ENCODE peak calls at places on chromosome 14, in seven cellular contexts. J is IMR-90, A is endothelial cell, N is lung, B is psoas muscle, Z is BE2C, P is kidney epithelial cell. G is an unnamed sample.

GRCh38 chr14:52463375-52463774 is 88.9 kb downstream of the TXNDC16 start:
- DNase-seq in N (no peak), P (no peak), A (no peak), J (no peak), B (no peak), Z (no peak), G (no peak)

GRCh38 chr14:90495357-90496276 is 98.8 kb downstream of the CALM1 start:
- DNase-seq in P (no peak), N (no peak), B (peak; percentile 30), J (peak; percentile 75), A (peak; percentile 70), Z (no peak), G (peak; percentile 82)

GRCh38 chr14:69673099-69673498 is 61.7 kb downstream of the SUSD6 start:
- DNase-seq in N (no peak), B (no peak), J (no peak), Z (no peak), P (no peak), A (no peak), G (no peak)

GRCh38 chr14:49900973-49901372 is 8.1 kb downstream of the ARF6 start:
- DNase-seq in N (no peak), J (no peak), B (no peak), P (no peak), A (no peak), Z (no peak), G (no peak)

GRCh38 chr14:28704153-28704552 is 62.4 kb upstream of the FOXG1 start:
- DNase-seq in B (no peak), N (no peak), A (no peak), P (no peak), J (no peak), Z (no peak), G (no peak)

GRCh38 chr14:69873877-69874780 is 5.1 kb upstream of the SMOC1 start:
- DNase-seq in N (no peak), P (no peak), B (no peak), Z (no peak), J (peak; percentile 51), A (no peak), G (no peak)

GRCh38 chr14:22776215-22776614 is 9.7 kb downstream of the OXA1L start:
- DNase-seq in J (no peak), B (no peak), N (no peak), A (no peak), Z (no peak), P (no peak), G (no peak)

GRCh38 chr14:67240168-67240932 is 885 bp upstream of the PALS1 start:
- DNase-seq in P (no peak), B (peak; percentile 77), J (peak; percentile 11), Z (peak; percentile 45), N (peak; percentile 64), A (peak; percentile 29), G (peak; percentile 56)

GRCh38 chr14:100755649-100756048 is 29.0 kb downstream of the DLK1 start:
- DNase-seq in P (no peak), J (peak; percentile 36), N (no peak), B (no peak), Z (no peak), A (no peak), G (no peak)

GRCh38 chr14:80172380-80173055 is 38.8 kb downstream of the DIO2 start:
- DNase-seq in A (no peak), B (no peak), J (peak; percentile 22), N (no peak), Z (no peak), P (no peak), G (no peak)

GRCh38 chr14:34072401-34072800 is 121.5 kb upstream of the EGLN3 start:
- DNase-seq in J (no peak), A (no peak), B (no peak), P (no peak), Z (no peak), N (no peak), G (no peak)

GRCh38 chr14:90276627-90277367 is 20.4 kb downstream of the PSMC1 start:
- DNase-seq in P (no peak), A (no peak), N (no peak), B (no peak), J (peak; percentile 13), Z (peak; percentile 31), G (no peak)

GRCh38 chr14:55309761-55310365 is 38.6 kb downstream of the FBXO34 start:
- DNase-seq in P (no peak), Z (no peak), B (no peak), A (no peak), J (no peak), N (no peak), G (no peak)

GRCh38 chr14:35338731-35339405 is 46.7 kb downstream of the PSMA6 start:
- DNase-seq in A (no peak), B (no peak), N (no peak), Z (no peak), J (no peak), P (no peak), G (no peak)

GRCh38 chr14:45939572-45939971 is 686.6 kb upstream of the MIS18BP1 start:
- DNase-seq in J (no peak), B (no peak), N (no peak), Z (no peak), P (no peak), A (no peak), G (no peak)

GRCh38 chr14:75822522-75823288 is 159.1 kb downstream of the TGFB3 start:
- DNase-seq in A (no peak), Z (no peak), B (no peak), N (no peak), J (peak; percentile 85), P (peak; percentile 53), G (no peak)

GRCh38 chr14:64444984-64445845 is 20.1 kb upstream of the AKAP5 start:
- DNase-seq in A (no peak), B (no peak), N (no peak), J (peak; percentile 77), P (peak; percentile 78), Z (peak; percentile 34), G (no peak)

GRCh38 chr14:23306412-23307145 is at the start of gene BCL2L2:
- DNase-seq in J (peak; percentile 84), B (peak; percentile 95), A (peak; percentile 81), Z (peak; percentile 95), N (peak; percentile 93), P (no peak), G (peak; percentile 94)

GRCh38 chr14:88297306-88297705 is 25.8 kb downstream of the KCNK10 start:
- DNase-seq in J (no peak), A (no peak), B (no peak), N (no peak), P (no peak), Z (no peak), G (no peak)

GRCh38 chr14:91138511-91139359 is 24.9 kb downstream of the DGLUCY start:
- DNase-seq in J (no peak), Z (peak; percentile 44), N (no peak), P (no peak), B (no peak), A (peak; percentile 47), G (peak; percentile 68)

GRCh38 chr14:68316078-68316868 is 476.6 kb downstream of the ZFP36L1 start:
- DNase-seq in P (no peak), A (no peak), B (no peak), J (no peak), Z (no peak), N (no peak), G (no peak)

GRCh38 chr14:106879241-106879640 is 1352.9 kb downstream of the TMEM121 start:
- DNase-seq in B (no peak), P (no peak), N (no peak), J (no peak), A (no peak), Z (peak; percentile 68), G (peak; percentile 84)

GRCh38 chr14:90382491-90383125 is 14.2 kb upstream of the CALM1 start:
- DNase-seq in Z (peak; percentile 61), B (peak; percentile 89), A (peak; percentile 54), P (no peak), N (peak; percentile 69), J (peak; percentile 79), G (peak; percentile 63)

GRCh38 chr14:50957296-50957695 is 13.0 kb upstream of the PYGL start:
- DNase-seq in N (no peak), B (no peak), J (peak; percentile 48), Z (peak; percentile 56), P (no peak), A (no peak), G (no peak)

GRCh38 chr14:50953497-50953896 is 9.2 kb upstream of the PYGL start:
- DNase-seq in A (no peak), Z (no peak), B (no peak), N (no peak), J (no peak), P (no peak), G (no peak)

GRCh38 chr14:50954811-50955372 is 10.6 kb upstream of the PYGL start:
- DNase-seq in P (no peak), B (no peak), Z (no peak), J (peak; percentile 79), N (no peak), A (no peak), G (peak; percentile 21)

GRCh38 chr14:50951032-50951431 is 6.7 kb upstream of the PYGL start:
- DNase-seq in A (no peak), Z (no peak), B (no peak), P (no peak), N (no peak), J (no peak), G (no peak)

GRCh38 chr14:50955373-50956043 is 11.2 kb upstream of the PYGL start:
- DNase-seq in A (peak; percentile 26), Z (peak; percentile 83), N (peak; percentile 54), J (peak; percentile 96), P (peak; percentile 91), B (peak; percentile 80), G (peak; percentile 91)
- TF ChIP-seq CTCF in A (no peak), Z (peak; percentile 73), N (peak; percentile 0), J (peak; percentile 64), P (peak; percentile 47), B (peak; percentile 9), G (peak; percentile 67)

GRCh38 chr14:96098309-96098998 is 59.3 kb downstream of the C14orf132 start:
- DNase-seq in J (peak; percentile 71), A (peak; percentile 70), B (no peak), N (peak; percentile 51), P (no peak), Z (peak; percentile 85), G (peak; percentile 67)
- TF ChIP-seq CTCF in J (peak; percentile 93), A (peak; percentile 46), B (peak; percentile 16), N (no peak), P (peak; percentile 87), Z (peak; percentile 97), G (peak; percentile 81)

DNA sequence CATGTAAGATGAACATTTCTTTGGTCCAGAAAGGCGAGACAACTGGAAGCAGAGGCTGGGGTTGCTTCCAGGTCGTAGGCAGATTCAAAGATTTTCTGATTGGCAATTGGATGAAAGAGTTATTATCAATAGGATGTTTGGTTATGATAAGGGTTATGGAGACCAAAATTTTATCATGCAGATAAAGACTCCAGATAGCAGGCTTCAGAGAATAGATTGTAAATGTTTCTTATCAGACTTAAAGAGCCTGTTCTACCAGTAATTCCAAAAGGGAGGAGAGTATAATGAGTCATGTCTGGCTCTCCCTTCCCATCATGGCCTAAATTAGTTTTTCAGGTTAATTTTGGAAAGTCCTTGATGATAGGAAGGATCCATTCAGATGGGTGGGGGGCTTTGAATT is 55.6 kb downstream of the C14orf39 start:
- DNase-seq in J (no peak), P (no peak), N (no peak), B (no peak), Z (no peak), A (no peak), G (peak; percentile 50)
- TF ChIP-seq CTCF in J (no peak), P (no peak), N (no peak), B (no peak), Z (no peak), A (no peak), G (no peak)

DNA sequence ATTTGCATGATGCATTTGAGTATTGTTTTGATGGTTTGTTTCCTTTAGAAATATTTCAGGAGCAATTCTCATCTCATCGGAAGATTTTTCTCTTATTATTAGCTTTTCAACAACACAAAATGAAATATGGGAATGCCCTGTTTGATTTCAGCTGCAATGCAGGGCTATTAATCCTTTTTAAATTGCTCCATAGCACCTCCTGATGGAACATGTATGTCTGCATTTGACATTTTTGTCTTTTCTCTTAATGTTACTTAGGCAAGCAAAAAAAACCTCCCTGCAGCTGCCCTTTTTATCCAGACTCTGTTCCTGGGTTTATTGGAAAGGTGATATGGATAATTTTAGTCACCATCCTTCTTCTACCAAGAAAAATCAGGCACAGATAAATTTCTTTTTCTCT is 895.8 kb downstream of the RPS29 start:
- DNase-seq in Z (no peak), P (no peak), B (no peak), A (no peak), J (peak; percentile 10), N (no peak), G (no peak)
- TF ChIP-seq CTCF in Z (peak; percentile 25), P (peak; percentile 12), B (no peak), A (no peak), J (no peak), N (no peak), G (no peak)